ENCODE peak calls at places on chromosomes 12 and 14, in five cellular contexts. B is frontal cortex, R is cardiac muscle cell, N is ELR, K is dorsolateral prefrontal cortex. X is an unnamed sample.

GRCh38 chr12:67650127-67650495 is 1.6 kb downstream of the DYRK2 start:
- DNase-seq in K (no peak), R (no peak), B (peak), N (peak), X (peak)

GRCh38 chr14:65993103-65993502 is 493.1 kb upstream of the CCDC196 start:
- DNase-seq in N (no peak), R (no peak), B (no peak), K (no peak), X (no peak)

GRCh38 chr14:100438678-100439592 is 115.8 kb downstream of the SLC25A47 start:
- DNase-seq in N (peak), R (peak), K (peak), B (no peak), X (peak)

GRCh38 chr12:52075409-52075724 is 4.1 kb upstream of the SMIM41 start:
- DNase-seq in B (no peak), N (no peak), R (no peak), K (no peak), X (no peak)

GRCh38 chr12:27396416-27396815 is 50.1 kb upstream of the SMCO2 start:
- DNase-seq in B (no peak), N (no peak), K (peak), R (peak), X (no peak)

GRCh38 chr12:52632656-52633055 is 14.3 kb upstream of the KRT73 start:
- DNase-seq in N (no peak), B (no peak), K (no peak), R (no peak), X (no peak)

GRCh38 chr12:128702344-128702743 is 121.4 kb downstream of the SLC15A4 start:
- DNase-seq in R (no peak), N (no peak), K (no peak), B (no peak), X (no peak)

GRCh38 chr12:14854586-14855163 is 11.3 kb upstream of the ART4 start:
- DNase-seq in R (no peak), K (no peak), B (no peak), N (peak), X (no peak)

GRCh38 chr12:622420-622819 is 40.8 kb downstream of the NINJ2 start:
- DNase-seq in K (no peak), N (no peak), B (no peak), R (peak), X (no peak)

GRCh38 chr14:75125617-75126016 is 1.2 kb downstream of the NEK9 start:
- DNase-seq in R (peak), B (no peak), K (no peak), N (peak), X (peak)

GRCh38 chr14:64123241-64123956 is 170.8 kb downstream of the ESR2 start:
- DNase-seq in K (no peak), R (no peak), B (no peak), N (no peak), X (peak)

GRCh38 chr14:105882626-105883025 is 356.2 kb downstream of the TMEM121 start:
- DNase-seq in B (no peak), N (no peak), R (no peak), K (peak), X (no peak)

GRCh38 chr14:85731198-85731597 is 201.3 kb downstream of the FLRT2 start:
- DNase-seq in B (no peak), R (peak), K (no peak), N (peak), X (no peak)

GRCh38 chr14:105526781-105527380 is 498 bp downstream of the TMEM121 start:
- DNase-seq in R (no peak), B (peak), K (peak), N (no peak), X (no peak)

GRCh38 chr12:83997425-83997824 is 915.2 kb downstream of the SLC6A15 start:
- DNase-seq in B (no peak), N (no peak), K (no peak), R (no peak), X (no peak)

GRCh38 chr12:107990325-107990724 is 138.8 kb upstream of the WSCD2 start:
- DNase-seq in B (no peak), R (peak), N (peak), K (peak), X (peak)

GRCh38 chr12:5099136-5099535 is 55.5 kb downstream of the KCNA5 start:
- DNase-seq in N (no peak), R (no peak), K (no peak), B (no peak), X (no peak)

GRCh38 chr12:47534695-47535094 is 171.1 kb downstream of the RPAP3 start:
- DNase-seq in K (no peak), B (no peak), N (peak), R (peak), X (peak)

GRCh38 chr14:60106341-60106740 is 14.6 kb downstream of the PCNX4 start:
- DNase-seq in K (peak), N (peak), B (no peak), R (peak), X (peak)

GRCh38 chr14:23413681-23414080 is 5.6 kb upstream of the MYH6 start:
- DNase-seq in R (no peak), K (no peak), B (no peak), N (no peak), X (no peak)

GRCh38 chr12:104426926-104427546 is 29.7 kb upstream of the CHST11 start:
- DNase-seq in B (no peak), K (no peak), N (peak), R (peak), X (peak)

GRCh38 chr14:78074546-78074945 is 95.6 kb upstream of the NRXN3 start:
- DNase-seq in R (no peak), K (no peak), B (no peak), N (no peak), X (no peak)

GRCh38 chr14:99687284-99688209 is 3.4 kb downstream of the CYP46A1 start:
- DNase-seq in B (no peak), N (no peak), R (no peak), K (peak), X (no peak)

GRCh38 chr12:47270782-47271664 is 191.3 kb upstream of the AMIGO2 start:
- DNase-seq in K (no peak), R (peak), N (peak), B (no peak), X (peak)

GRCh38 chr14:103284574-103285467 is 49.2 kb upstream of the EIF5 start:
- DNase-seq in B (no peak), N (peak), R (peak), K (no peak), X (no peak)

GRCh38 chr12:92933606-92934005 is 4.5 kb upstream of the EEA1 start:
- DNase-seq in R (no peak), N (no peak), B (no peak), K (no peak), X (no peak)

GRCh38 chr12:121214855-121215745 is 5.2 kb downstream of the P2RX4 start:
- DNase-seq in R (peak), K (no peak), B (no peak), N (peak), X (peak)

GRCh38 chr12:53712059-53712643 is 15.1 kb downstream of the CALCOCO1 start:
- DNase-seq in N (no peak), R (no peak), B (no peak), K (peak), X (no peak)

GRCh38 chr12:48788852-48789775 is at the start of gene ADCY6:
- DNase-seq in R (peak), N (peak), K (peak), B (peak), X (peak)